ENCODE peak calls at places on chromosomes 1 and 21, in six cellular contexts. G is cardiac fibroblast; D is pulmonary artery endothelial cell; S is stimulated activated effector memory CD8-positive, alpha-beta T cell treated with anti-CD3 and anti-CD28 coated beads, Interleukin-12 subunit alpha, Interleukin-12 subunit beta, amount 100 ng/mL, for 72 hours; Y is Panc1; P is Right ventricle myocardium superior. Q is an unnamed sample.

GRCh38 chr1:24347159-24347931 is 28.2 kb downstream of the GRHL3 start:
- DNase-seq in D (no peak), G (no peak), Y (no peak), P (no peak), S (no peak), Q (no peak)

GRCh38 chr1:22317231-22317919 is 134.3 kb upstream of the ZBTB40 start:
- DNase-seq in D (no peak), G (peak), Y (no peak), P (no peak), S (no peak), Q (no peak)

GRCh38 chr1:176466514-176466913 is 3.5 kb downstream of the PAPPA2 start:
- DNase-seq in Y (peak), G (no peak), P (no peak), D (no peak), S (no peak), Q (no peak)

GRCh38 chr1:21290546-21290944 is 282 bp upstream of the ECE1 start:
- DNase-seq in G (no peak), Y (no peak), S (no peak), P (no peak), D (no peak), Q (no peak)

GRCh38 chr1:67682659-67683197 is 2.3 kb upstream of the GADD45A start:
- DNase-seq in D (no peak), G (peak), S (no peak), P (no peak), Y (peak), Q (no peak)

GRCh38 chr1:230589951-230590350 is 52.3 kb upstream of the COG2 start:
- DNase-seq in Y (no peak), P (no peak), D (no peak), S (no peak), G (no peak), Q (no peak)

GRCh38 chr1:60765204-60765603 is 317.2 kb upstream of the NFIA start:
- DNase-seq in S (no peak), P (no peak), G (peak), Y (no peak), D (no peak), Q (no peak)

GRCh38 chr1:23367791-23368561 is 1.7 kb downstream of the ZNF436 start:
- DNase-seq in S (peak), P (peak), Y (peak), D (peak), G (peak), Q (peak)

GRCh38 chr1:110069302-110070281 is 880 bp downstream of the ALX3 start:
- DNase-seq in D (no peak), G (no peak), S (no peak), P (no peak), Y (no peak), Q (no peak)

GRCh38 chr1:14987829-14988603 is 165.5 kb upstream of the TMEM51 start:
- DNase-seq in Y (no peak), G (peak), P (peak), S (no peak), D (no peak), Q (no peak)

GRCh38 chr21:28516996-28517592 is 475.6 kb downstream of the LTN1 start:
- DNase-seq in D (no peak), G (peak), P (peak), S (peak), Y (peak), Q (peak)

GRCh38 chr1:239987103-239987745 is 104.5 kb upstream of the FMN2 start:
- DNase-seq in G (peak), D (no peak), P (no peak), S (no peak), Y (no peak), Q (peak)

GRCh38 chr1:1178794-1179331 is 5.2 kb downstream of the TTLL10 start:
- DNase-seq in D (no peak), Y (no peak), P (peak), G (no peak), S (no peak), Q (no peak)

GRCh38 chr1:61605607-61606321 is 119.2 kb downstream of the TM2D1 start:
- DNase-seq in Y (no peak), P (no peak), G (peak), S (no peak), D (peak), Q (no peak)